ENCODE peak calls at places on chromosome 17, in six cellular contexts. I, D, C, W, T and H are unnamed samples. For H3K27me3, the result is how much of the 10 kb centered on the place peaks cover.

GRCh38 chr17:27076814-27077213 is 217.1 kb upstream of the WSB1 start:
- DNase-seq in I (no peak), D (no peak), C (no peak), W (no peak), T (peak), H (no peak)

GRCh38 chr17:73591278-73592078 is 52.8 kb downstream of the SDK2 start:
- DNase-seq in I (no peak), D (peak), C (no peak), W (no peak), T (no peak), H (no peak)

GRCh38 chr17:44424828-44425463 is 35.5 kb upstream of the ITGA2B start:
- DNase-seq in I (peak), D (no peak), C (no peak), W (no peak), T (no peak), H (no peak)

GRCh38 chr17:83152745-83153611 is 73.6 kb downstream of the METRNL start:
- DNase-seq in I (no peak), D (peak), C (no peak), W (no peak), T (no peak), H (no peak)

GRCh38 chr17:44522883-44523671 is 19.9 kb upstream of the GPATCH8 start:
- DNase-seq in I (peak), D (peak), C (no peak), W (peak), T (peak), H (no peak)

GRCh38 chr17:51751072-51751471 is 407.4 kb downstream of the CA10 start:
- DNase-seq in I (no peak), D (no peak), C (no peak), W (no peak), T (no peak), H (no peak)

GRCh38 chr17:5868916-5869475 is 201.2 kb upstream of the WSCD1 start:
- DNase-seq in I (no peak), D (no peak), C (no peak), W (no peak), T (no peak), H (no peak)

GRCh38 chr17:9924735-9925191 is 19.7 kb upstream of the RCVRN start:
- DNase-seq in I (peak), D (peak), C (no peak), W (peak), T (peak), H (peak)

GRCh38 chr17:2215616-2216364 is 87.8 kb downstream of the SMG6 start:
- DNase-seq in I (peak), D (peak), C (no peak), W (peak), T (peak), H (no peak)

GRCh38 chr17:55273579-55274370 is 9.0 kb downstream of the HLF start:
- DNase-seq in I (peak), D (peak), C (no peak), W (peak), T (peak), H (no peak)

GRCh38 chr17:81342700-81343070 is 47.6 kb upstream of the SLC38A10 start:
- DNase-seq in I (peak), D (no peak), C (no peak), W (no peak), T (peak), H (no peak)

GRCh38 chr17:65589321-65589720 is 27.9 kb upstream of the AXIN2 start:
- DNase-seq in I (no peak), D (no peak), C (no peak), W (no peak), T (peak), H (no peak)

GRCh38 chr17:3896108-3897099 is 3.6 kb upstream of the CAMKK1 start:
- DNase-seq in I (no peak), D (no peak), C (no peak), W (no peak), T (no peak), H (no peak)

GRCh38 chr17:2821868-2822267 is 25.6 kb downstream of the RAP1GAP2 start:
- DNase-seq in I (no peak), D (no peak), C (no peak), W (no peak), T (no peak), H (no peak)

GRCh38 chr17:21298983-21299519 is 14.5 kb downstream of the MAP2K3 start:
- DNase-seq in I (no peak), D (no peak), C (no peak), W (peak), T (peak), H (no peak)

GRCh38 chr17:19537116-19537515 is 3.5 kb downstream of the SLC47A1 start:
- DNase-seq in I (no peak), D (no peak), C (no peak), W (no peak), T (no peak), H (no peak)
- H3K4me3 ChIP-seq in I (no peak), D (no peak), C (no peak), W (no peak), T (no peak), H (no peak)

GRCh38 chr17:19904412-19904811 is 36.7 kb upstream of the ULK2 start:
- DNase-seq in I (no peak), D (no peak), C (no peak), W (no peak), T (peak), H (no peak)

GRCh38 chr17:19900809-19901208 is 33.1 kb upstream of the ULK2 start:
- DNase-seq in I (no peak), D (no peak), C (no peak), W (no peak), T (no peak), H (no peak)

GRCh38 chr17:19905514-19905913 is 37.8 kb upstream of the ULK2 start:
- DNase-seq in I (no peak), D (no peak), C (no peak), W (no peak), T (no peak), H (no peak)

GRCh38 chr17:19904924-19905323 is 37.2 kb upstream of the ULK2 start:
- DNase-seq in I (no peak), D (peak), C (no peak), W (no peak), T (no peak), H (no peak)
- H3K27me3 ChIP-seq in I (under half), D (under half), C (under half), W (under half), T (under half), H (under half)

GRCh38 chr17:67359960-67360817 is 6.2 kb downstream of the PSMD12 start:
- DNase-seq in I (peak), D (no peak), C (no peak), W (no peak), T (peak), H (no peak)
- H3K27ac ChIP-seq in I (peak), D (no peak), C (peak), W (no peak), T (peak), H (no peak)

DNA sequence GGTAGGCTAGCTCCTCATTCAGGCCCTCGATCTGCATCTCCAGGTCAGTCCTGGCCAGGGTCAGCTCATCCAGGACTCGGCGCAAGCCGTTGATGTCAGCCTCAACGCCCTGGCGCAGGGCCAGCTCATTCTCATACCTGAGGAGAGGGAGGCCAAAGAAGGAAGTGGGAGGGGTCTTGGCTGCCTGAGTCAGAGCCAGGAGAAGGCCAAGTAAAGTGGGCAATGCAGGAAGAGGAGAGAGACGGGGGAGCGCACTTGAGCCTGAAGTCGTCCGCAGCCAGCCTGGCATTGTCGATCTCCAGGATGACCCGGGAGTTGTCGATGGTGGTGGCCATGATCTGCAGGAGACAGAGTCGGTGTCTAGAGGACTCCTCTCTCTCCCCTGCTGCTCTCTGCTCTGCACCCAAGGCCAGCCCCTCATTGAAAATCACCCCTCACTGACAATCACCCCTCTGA is 1.8 kb downstream of the KRT15 start:
- DNase-seq in I (no peak), D (no peak), C (no peak), W (no peak), T (no peak), H (no peak)
- H3K4me3 ChIP-seq in I (no peak), D (no peak), C (peak), W (no peak), T (no peak), H (no peak)

GRCh38 chr17:7124923-7125322 is 10.3 kb upstream of the ASGR2 start:
- DNase-seq in I (no peak), D (no peak), C (no peak), W (no peak), T (no peak), H (no peak)

GRCh38 chr17:7129311-7129710 is 14.7 kb upstream of the ASGR2 start:
- DNase-seq in I (no peak), D (no peak), C (no peak), W (no peak), T (no peak), H (no peak)

GRCh38 chr17:7132511-7133094 is 18.0 kb upstream of the ASGR2 start:
- DNase-seq in I (peak), D (peak), C (no peak), W (no peak), T (no peak), H (peak)

GRCh38 chr17:7130626-7131467 is 16.2 kb upstream of the ASGR2 start:
- DNase-seq in I (no peak), D (peak), C (no peak), W (no peak), T (no peak), H (no peak)

DNA sequence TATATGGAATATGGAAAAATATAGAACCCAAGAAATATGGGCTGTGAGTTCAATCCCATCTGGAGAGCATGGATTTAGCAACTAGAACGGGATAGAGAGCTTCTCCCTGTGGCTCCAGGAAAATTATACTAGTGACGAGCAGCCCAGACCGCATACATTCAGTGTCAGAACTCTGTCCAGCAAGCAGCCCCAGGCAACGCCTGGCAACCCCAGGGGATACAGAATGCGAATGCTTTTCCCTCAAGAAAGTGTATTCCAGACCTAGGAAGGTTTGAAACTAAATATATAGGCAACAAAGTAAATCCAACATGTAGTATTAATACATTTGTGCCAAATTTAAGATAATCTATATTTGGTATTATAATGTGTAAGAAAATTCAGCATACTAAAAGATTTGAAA is 13.6 kb upstream of the ASGR2 start:
- DNase-seq in I (no peak), D (no peak), C (no peak), W (no peak), T (no peak), H (no peak)
- H3K27me3 ChIP-seq in I (under half), D (under half), C (under half), W (under half), T (under half), H (under half)